ENCODE peak calls at places on chromosomes 12 and 14, in seven cellular contexts. S is OCI-LY7; G is lung; D is transverse colon; H is CD8-positive, alpha-beta T cell; U is right atrium auricular region; P is tibial nerve. L is an unnamed sample.

GRCh38 chr12:1104088-1104800 is 113.2 kb downstream of the ERC1 start:
- DNase-seq in H (no peak), G (no peak), D (no peak), U (no peak), S (peak), P (no peak), L (no peak)

GRCh38 chr14:103495854-103496253 is 26.8 kb downstream of the CKB start:
- DNase-seq in H (no peak), P (no peak), S (no peak), G (no peak), D (no peak), U (no peak), L (no peak)

GRCh38 chr14:95248422-95248821 is 71.3 kb downstream of the CLMN start:
- DNase-seq in H (no peak), P (no peak), S (no peak), D (no peak), G (no peak), U (no peak), L (no peak)

GRCh38 chr14:77991128-77991772 is 178.9 kb upstream of the NRXN3 start:
- DNase-seq in H (no peak), U (no peak), P (no peak), D (no peak), G (no peak), S (peak), L (no peak)

GRCh38 chr14:73787760-73788508 is 63.7 kb upstream of the PTGR2 start:
- DNase-seq in D (no peak), H (no peak), G (no peak), P (no peak), U (no peak), S (peak), L (no peak)

GRCh38 chr14:50531595-50532501 is 521 bp downstream of the MAP4K5 start:
- DNase-seq in H (peak), D (peak), G (peak), P (peak), S (peak), U (no peak), L (peak)

GRCh38 chr14:72892103-72892878 is 1.6 kb downstream of the DPF3 start:
- DNase-seq in P (no peak), G (no peak), D (peak), S (no peak), U (no peak), H (peak), L (peak)

GRCh38 chr12:20822415-20822814 is 11.9 kb downstream of the SLCO1B3 start:
- DNase-seq in G (no peak), S (no peak), H (no peak), U (no peak), P (no peak), D (no peak), L (no peak)

GRCh38 chr14:73231874-73232851 is 5.1 kb upstream of the PAPLN start:
- DNase-seq in S (peak), P (no peak), D (no peak), U (no peak), H (no peak), G (no peak), L (no peak)

GRCh38 chr12:95437565-95437964 is 36.4 kb upstream of the METAP2 start:
- DNase-seq in D (no peak), S (peak), P (no peak), U (no peak), G (no peak), H (no peak), L (no peak)

GRCh38 chr14:57038689-57039088 is 228.4 kb upstream of the OTX2 start:
- DNase-seq in P (no peak), S (no peak), G (no peak), H (no peak), U (no peak), D (no peak), L (no peak)

GRCh38 chr12:112685321-112685720 is 106.2 kb upstream of the RPH3A start:
- DNase-seq in H (no peak), P (no peak), S (no peak), G (no peak), D (no peak), U (no peak), L (no peak)

GRCh38 chr14:82642425-82642824 is 1108.8 kb upstream of the SEL1L start:
- DNase-seq in S (no peak), D (no peak), H (no peak), P (no peak), U (no peak), G (no peak), L (no peak)

GRCh38 chr12:27277846-27278260 is 33.8 kb downstream of the STK38L start:
- DNase-seq in D (peak), H (no peak), P (peak), S (no peak), G (no peak), U (no peak), L (no peak)
- H3K27ac ChIP-seq in D (peak), H (no peak), P (peak), S (no peak), G (peak), U (peak), L (no peak)

GRCh38 chr12:2256453-2256852 is 203.7 kb downstream of the CACNA1C start:
- DNase-seq in U (no peak), S (no peak), P (no peak), H (no peak), G (no peak), D (no peak), L (no peak)
- H3K27ac ChIP-seq in U (no peak), S (no peak), P (no peak), H (no peak), G (no peak), D (no peak), L (no peak)

GRCh38 chr12:109451400-109451799 is 25.7 kb downstream of the KCTD10 start:
- DNase-seq in S (no peak), G (no peak), P (no peak), D (no peak), U (no peak), H (no peak), L (no peak)

GRCh38 chr12:109450980-109451379 is 26.1 kb downstream of the KCTD10 start:
- DNase-seq in H (no peak), D (no peak), G (no peak), S (no peak), P (no peak), U (no peak), L (no peak)

GRCh38 chr12:109448272-109448671 is 28.8 kb downstream of the KCTD10 start:
- DNase-seq in S (no peak), P (no peak), H (no peak), D (no peak), U (no peak), G (no peak), L (no peak)

GRCh38 chr12:109448707-109449390 is 28.3 kb downstream of the KCTD10 start:
- DNase-seq in H (no peak), P (peak), D (peak), G (no peak), S (no peak), U (no peak), L (no peak)

GRCh38 chr12:109449845-109450532 is 27.1 kb downstream of the KCTD10 start:
- DNase-seq in G (no peak), H (no peak), U (no peak), P (no peak), D (peak), S (no peak), L (no peak)
- H3K27ac ChIP-seq in G (no peak), H (no peak), U (no peak), P (no peak), D (peak), S (no peak), L (no peak)

DNA sequence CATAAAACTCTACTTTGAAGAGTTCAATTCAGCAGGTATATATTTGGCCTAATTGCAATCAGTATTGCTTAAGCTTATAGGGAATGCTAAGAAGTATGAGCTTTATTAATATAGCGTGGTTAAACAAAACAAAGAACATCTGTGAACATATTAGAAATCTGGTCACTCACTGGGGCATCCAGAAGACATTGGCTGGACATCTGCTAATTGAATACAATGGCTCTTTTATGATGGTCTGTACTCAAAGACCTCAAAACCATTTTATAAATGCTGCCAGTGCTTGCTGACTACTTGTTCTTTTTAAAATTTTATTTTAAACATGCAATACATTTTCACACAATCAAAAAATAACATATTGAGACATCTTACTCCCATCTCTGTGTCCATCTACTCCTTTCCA is 173.0 kb downstream of the STXBP6 start:
- DNase-seq in P (no peak), S (no peak), D (no peak), H (no peak), G (no peak), U (no peak), L (no peak)
- H3K27ac ChIP-seq in P (no peak), S (no peak), D (peak), H (no peak), G (no peak), U (no peak), L (peak)

GRCh38 chr12:50824914-50825313 is 17.8 kb upstream of the TMPRSS12 start:
- DNase-seq in U (no peak), P (no peak), D (no peak), G (no peak), H (no peak), S (no peak), L (no peak)
- H3K27ac ChIP-seq in U (peak), P (peak), D (peak), G (no peak), H (peak), S (no peak), L (no peak)

DNA sequence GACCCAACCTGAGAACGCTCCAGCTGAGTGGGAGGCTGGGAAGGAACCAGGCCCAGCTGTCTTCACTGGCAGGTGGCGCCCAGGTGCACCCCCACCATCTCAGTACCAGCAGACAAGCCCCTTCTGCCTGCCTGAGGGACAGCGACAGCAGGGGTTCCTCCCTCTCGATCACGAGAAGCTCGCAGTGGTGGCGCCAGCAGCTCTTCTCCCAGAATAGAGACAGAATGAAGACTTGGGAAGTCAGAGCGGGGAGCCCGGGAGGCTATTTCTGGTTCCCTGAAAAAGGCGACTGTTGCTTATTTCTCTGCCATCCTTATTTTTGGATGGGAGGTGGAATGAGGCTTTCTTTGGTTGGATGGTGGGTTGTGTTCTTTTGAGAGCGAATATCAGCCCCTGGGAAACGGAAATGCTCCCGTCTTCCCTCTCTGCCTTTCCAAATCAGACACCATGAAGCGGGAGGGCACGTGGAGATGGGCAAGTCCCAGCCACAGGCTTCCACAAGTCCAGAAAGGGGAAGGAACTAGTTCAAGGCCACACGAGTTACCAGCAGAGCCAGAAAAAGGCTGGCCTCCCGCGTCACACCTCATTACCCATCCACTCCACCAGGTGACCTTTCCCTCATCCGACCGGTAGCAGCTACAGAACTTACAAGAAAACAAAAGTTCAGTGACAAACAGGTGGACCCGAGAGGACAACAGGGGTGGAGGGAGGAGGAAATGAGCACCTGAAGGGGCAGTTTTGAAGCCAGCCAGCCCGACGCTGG is 46.7 kb downstream of the CHGA start:
- DNase-seq in G (no peak), U (no peak), H (no peak), P (no peak), D (no peak), S (no peak), L (no peak)
- H3K27ac ChIP-seq in G (peak), U (peak), H (no peak), P (no peak), D (no peak), S (no peak), L (no peak)